ENCODE peak calls at places on chromosomes 16 and 17, in five cellular contexts. One of them, this sample, is unnamed.

GRCh38 chr17:57257213-57257873 is 1.0 kb downstream of the MSI2 start:
- DNase-seq in AG04449: no peak
- DNase-seq in WTC11: no peak
- DNase-seq in fibroblast of the aortic adventitia: no peak
- DNase-seq in endodermal cell: no peak
- DNase-seq in this sample: no peak

GRCh38 chr17:17670701-17671319 is 10.4 kb upstream of the RAI1 start:
- DNase-seq in AG04449: no peak
- DNase-seq in WTC11: no peak
- DNase-seq in fibroblast of the aortic adventitia: no peak
- DNase-seq in endodermal cell: no peak
- DNase-seq in this sample: no peak

GRCh38 chr16:52863000-52863399 is 189.7 kb downstream of the CHD9NB start:
- DNase-seq in AG04449: no peak
- DNase-seq in WTC11: no peak
- DNase-seq in fibroblast of the aortic adventitia: no peak
- DNase-seq in endodermal cell: no peak
- DNase-seq in this sample: no peak

GRCh38 chr17:82446649-82447048 is 3.9 kb downstream of the CYBC1 start:
- DNase-seq in AG04449: no peak
- DNase-seq in WTC11: no peak
- DNase-seq in fibroblast of the aortic adventitia: no peak
- DNase-seq in endodermal cell: no peak
- DNase-seq in this sample: no peak

GRCh38 chr17:70313031-70313430 is 143.7 kb downstream of the KCNJ2 start:
- DNase-seq in AG04449: no peak
- DNase-seq in WTC11: no peak
- DNase-seq in fibroblast of the aortic adventitia: no peak
- DNase-seq in endodermal cell: no peak
- DNase-seq in this sample: peak

GRCh38 chr16:74748042-74748709 is 26.4 kb downstream of the FA2H start:
- DNase-seq in AG04449: no peak
- DNase-seq in WTC11: no peak
- DNase-seq in fibroblast of the aortic adventitia: no peak
- DNase-seq in endodermal cell: no peak
- DNase-seq in this sample: no peak

GRCh38 chr16:85124636-85125346 is 12.5 kb upstream of the CIBAR2 start:
- DNase-seq in AG04449: no peak
- DNase-seq in WTC11: no peak
- DNase-seq in fibroblast of the aortic adventitia: no peak
- DNase-seq in endodermal cell: no peak
- DNase-seq in this sample: no peak

GRCh38 chr17:226108-226772 is 44.8 kb upstream of the DOC2B start:
- DNase-seq in AG04449: no peak
- DNase-seq in WTC11: no peak
- DNase-seq in fibroblast of the aortic adventitia: no peak
- DNase-seq in endodermal cell: no peak
- DNase-seq in this sample: no peak

GRCh38 chr16:15548482-15548891 is 94.5 kb downstream of the MARF1 start:
- DNase-seq in AG04449: no peak
- DNase-seq in WTC11: no peak
- DNase-seq in fibroblast of the aortic adventitia: no peak
- DNase-seq in endodermal cell: peak
- DNase-seq in this sample: no peak

GRCh38 chr17:8148560-8148959 is 3.6 kb downstream of the PER1 start:
- DNase-seq in AG04449: no peak
- DNase-seq in WTC11: no peak
- DNase-seq in fibroblast of the aortic adventitia: no peak
- DNase-seq in endodermal cell: no peak
- DNase-seq in this sample: no peak

GRCh38 chr17:63446981-63447687 is 1.0 kb upstream of the CYB561 start:
- DNase-seq in AG04449: no peak
- DNase-seq in WTC11: peak
- DNase-seq in fibroblast of the aortic adventitia: peak
- DNase-seq in endodermal cell: peak
- DNase-seq in this sample: peak

GRCh38 chr17:57959929-57960328 is 4.7 kb upstream of the CUEDC1 start:
- DNase-seq in AG04449: no peak
- DNase-seq in WTC11: no peak
- DNase-seq in fibroblast of the aortic adventitia: no peak
- DNase-seq in endodermal cell: peak
- DNase-seq in this sample: no peak

GRCh38 chr16:1077877-1078578 is 5.5 kb downstream of the SSTR5 start:
- DNase-seq in AG04449: no peak
- DNase-seq in WTC11: no peak
- DNase-seq in fibroblast of the aortic adventitia: no peak
- DNase-seq in endodermal cell: no peak
- DNase-seq in this sample: no peak

GRCh38 chr17:8893621-8894020 is 26.1 kb upstream of the PIK3R6 start:
- DNase-seq in AG04449: no peak
- DNase-seq in WTC11: no peak
- DNase-seq in fibroblast of the aortic adventitia: no peak
- DNase-seq in endodermal cell: peak
- DNase-seq in this sample: no peak

GRCh38 chr17:81385320-81386111 is 9.7 kb upstream of the BAHCC1 start:
- DNase-seq in AG04449: no peak
- DNase-seq in WTC11: no peak
- DNase-seq in fibroblast of the aortic adventitia: no peak
- DNase-seq in endodermal cell: no peak
- DNase-seq in this sample: no peak

GRCh38 chr16:54460254-54460860 is 173.8 kb upstream of the IRX3 start:
- DNase-seq in AG04449: peak
- DNase-seq in WTC11: no peak
- DNase-seq in fibroblast of the aortic adventitia: peak
- DNase-seq in endodermal cell: no peak
- DNase-seq in this sample: no peak

GRCh38 chr17:81976332-81977210 is 858 bp upstream of the ASPSCR1 start:
- DNase-seq in AG04449: no peak
- DNase-seq in WTC11: peak
- DNase-seq in fibroblast of the aortic adventitia: no peak
- DNase-seq in endodermal cell: peak
- DNase-seq in this sample: no peak

GRCh38 chr17:36721560-36722120 is 120.3 kb downstream of the MRM1 start:
- DNase-seq in AG04449: no peak
- DNase-seq in WTC11: no peak
- DNase-seq in fibroblast of the aortic adventitia: peak
- DNase-seq in endodermal cell: no peak
- DNase-seq in this sample: no peak

GRCh38 chr16:14151256-14152030 is 80.3 kb downstream of the MRTFB start:
- DNase-seq in AG04449: peak
- DNase-seq in WTC11: no peak
- DNase-seq in fibroblast of the aortic adventitia: peak
- DNase-seq in endodermal cell: no peak
- DNase-seq in this sample: peak

DNA sequence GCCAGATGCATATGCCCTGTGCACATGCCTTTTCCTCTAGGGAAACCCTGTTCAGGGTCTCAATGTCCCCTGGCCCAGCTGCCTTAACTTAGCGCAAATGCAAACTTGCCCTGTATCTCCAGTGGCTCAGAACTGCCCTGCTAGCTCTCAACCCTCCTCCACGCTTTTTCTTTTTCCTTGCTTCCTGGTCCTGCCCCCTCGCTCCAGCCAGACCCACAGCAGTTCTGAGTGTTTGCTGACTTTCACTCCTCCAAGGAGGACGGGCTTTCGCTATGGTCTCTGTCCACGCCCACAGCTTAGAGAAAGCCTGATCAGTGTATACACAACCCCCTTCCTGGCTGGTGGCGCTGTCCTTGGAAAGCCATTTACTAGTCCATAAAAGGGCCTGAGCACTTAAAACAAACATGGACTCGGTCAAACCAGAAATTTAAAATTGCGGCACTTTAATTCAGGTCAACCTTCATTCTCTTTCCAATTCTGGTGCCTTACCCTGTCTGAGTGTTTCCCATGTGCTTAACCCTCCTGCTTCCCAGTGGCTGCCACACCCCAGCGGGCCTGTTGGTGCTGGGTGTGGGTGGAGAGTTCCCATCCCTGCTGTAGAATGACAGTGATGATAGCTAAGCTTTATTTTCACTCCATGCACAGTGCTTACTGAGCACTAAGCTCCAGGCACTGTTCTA is 15.6 kb upstream of the TMEM98 start:
- DNase-seq in AG04449: no peak
- DNase-seq in WTC11: peak
- DNase-seq in fibroblast of the aortic adventitia: peak
- DNase-seq in endodermal cell: peak
- DNase-seq in this sample: peak
- TF ChIP-seq CTCF in AG04449: no peak
- TF ChIP-seq CTCF in WTC11: no peak
- TF ChIP-seq CTCF in fibroblast of the aortic adventitia: no peak
- TF ChIP-seq CTCF in endodermal cell: peak
- TF ChIP-seq CTCF in this sample: no peak

DNA sequence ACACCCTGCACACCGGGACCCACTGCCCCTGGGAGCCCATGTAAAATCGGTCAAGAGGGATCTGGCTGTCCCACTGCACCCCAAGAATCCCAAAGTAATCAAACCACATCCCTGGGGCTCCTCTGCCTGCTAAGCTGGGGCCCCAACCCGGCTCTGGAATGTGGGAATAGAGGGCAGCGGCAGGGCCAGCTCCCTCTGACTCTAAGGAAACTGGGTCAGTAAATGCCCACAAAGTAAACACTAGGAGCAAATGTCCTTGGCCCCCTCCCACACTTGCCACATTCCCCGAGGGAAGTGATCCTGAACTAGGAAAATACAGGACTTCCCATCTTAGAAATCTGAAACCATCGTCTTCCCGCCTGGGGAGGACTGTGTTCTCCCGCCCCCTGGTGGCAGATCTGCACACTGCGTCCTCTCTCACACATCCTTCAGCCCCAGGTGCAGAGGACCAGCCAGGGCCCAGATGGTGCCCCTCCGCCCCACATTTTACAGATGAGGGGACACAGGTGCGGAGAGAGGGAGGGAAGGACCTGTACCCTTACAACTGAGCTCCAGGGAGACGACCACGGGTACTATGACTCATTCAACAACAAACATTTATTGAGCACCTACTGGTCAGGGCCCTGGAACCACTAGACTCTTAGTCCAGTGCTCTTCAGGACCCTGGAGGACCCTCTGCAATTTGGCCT is 10.2 kb downstream of the P3H4 start:
- DNase-seq in AG04449: no peak
- DNase-seq in WTC11: peak
- DNase-seq in fibroblast of the aortic adventitia: peak
- DNase-seq in endodermal cell: peak
- DNase-seq in this sample: peak
- TF ChIP-seq CTCF in AG04449: peak
- TF ChIP-seq CTCF in WTC11: peak
- TF ChIP-seq CTCF in fibroblast of the aortic adventitia: peak
- TF ChIP-seq CTCF in endodermal cell: peak
- TF ChIP-seq CTCF in this sample: peak

DNA sequence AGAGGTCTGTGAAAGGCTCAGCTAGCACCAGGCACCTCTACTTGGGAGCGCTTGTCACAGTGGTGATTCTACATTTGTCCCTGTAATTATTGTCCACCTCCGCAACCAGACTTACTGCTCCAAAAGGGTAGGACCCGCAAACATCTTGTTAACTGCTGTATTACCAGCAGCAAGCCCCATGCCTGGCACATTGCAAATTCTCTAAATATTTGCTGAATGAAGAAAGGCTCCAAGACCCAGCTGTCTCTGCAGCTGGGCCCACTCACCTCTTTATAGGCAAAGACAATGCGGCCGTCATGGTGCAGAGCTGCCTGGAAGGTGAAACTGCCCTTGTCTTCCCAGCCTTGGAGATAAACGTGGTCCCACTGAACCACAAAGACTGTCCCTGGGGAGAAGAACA is 44.3 kb downstream of the PLXDC1 start:
- DNase-seq in AG04449: no peak
- DNase-seq in WTC11: no peak
- DNase-seq in fibroblast of the aortic adventitia: no peak
- DNase-seq in endodermal cell: no peak
- DNase-seq in this sample: no peak
- TF ChIP-seq CTCF in AG04449: no peak
- TF ChIP-seq CTCF in WTC11: no peak
- TF ChIP-seq CTCF in fibroblast of the aortic adventitia: no peak
- TF ChIP-seq CTCF in endodermal cell: no peak
- TF ChIP-seq CTCF in this sample: no peak

GRCh38 chr16:29863669-29863984 is 601 bp upstream of the CDIPT start:
- DNase-seq in AG04449: no peak
- DNase-seq in WTC11: no peak
- DNase-seq in fibroblast of the aortic adventitia: no peak
- DNase-seq in endodermal cell: no peak
- DNase-seq in this sample: no peak
- TF ChIP-seq CTCF in AG04449: no peak
- TF ChIP-seq CTCF in WTC11: no peak
- TF ChIP-seq CTCF in fibroblast of the aortic adventitia: no peak
- TF ChIP-seq CTCF in endodermal cell: no peak
- TF ChIP-seq CTCF in this sample: no peak

GRCh38 chr16:56611281-56611833 is 3.0 kb downstream of the MT2A start:
- DNase-seq in AG04449: no peak
- DNase-seq in WTC11: no peak
- DNase-seq in fibroblast of the aortic adventitia: peak
- DNase-seq in endodermal cell: no peak
- DNase-seq in this sample: peak
- TF ChIP-seq CTCF in AG04449: no peak
- TF ChIP-seq CTCF in WTC11: no peak
- TF ChIP-seq CTCF in fibroblast of the aortic adventitia: no peak
- TF ChIP-seq CTCF in endodermal cell: no peak
- TF ChIP-seq CTCF in this sample: no peak